ENCODE peak calls at places on chromosomes 1 and 21, in six cellular contexts. P, Z, F, E, S and D are unnamed samples.

GRCh38 chr21:38796426-38796825 is 9.3 kb upstream of the ETS2 start:
- DNase-seq in P (no peak), Z (no peak), F (no peak), E (no peak), S (no peak), D (no peak)

GRCh38 chr21:44391345-44392091 is 38.1 kb downstream of the TRPM2 start:
- DNase-seq in P (peak), Z (no peak), F (no peak), E (no peak), S (peak), D (no peak)

GRCh38 chr1:25619101-25619890 is 2.7 kb downstream of the MAN1C1 start:
- DNase-seq in P (peak), Z (peak), F (no peak), E (no peak), S (peak), D (peak)

GRCh38 chr1:100708476-100709062 is 11.0 kb upstream of the VCAM1 start:
- DNase-seq in P (no peak), Z (no peak), F (no peak), E (no peak), S (no peak), D (no peak)

GRCh38 chr1:32808580-32808979 is 8.6 kb downstream of the YARS1 start:
- DNase-seq in P (no peak), Z (no peak), F (no peak), E (no peak), S (no peak), D (no peak)

GRCh38 chr1:206457408-206457807 is 12.9 kb upstream of the IKBKE start:
- DNase-seq in P (no peak), Z (no peak), F (no peak), E (no peak), S (no peak), D (no peak)

GRCh38 chr1:156809711-156810366 is 6.8 kb downstream of the SH2D2A start:
- DNase-seq in P (no peak), Z (no peak), F (no peak), E (no peak), S (no peak), D (no peak)

GRCh38 chr1:207078578-207079132 is 10.0 kb upstream of the C4BPB start:
- DNase-seq in P (no peak), Z (no peak), F (no peak), E (no peak), S (no peak), D (no peak)

GRCh38 chr1:2073382-2074230 is 23.4 kb downstream of the PRKCZ start:
- DNase-seq in P (no peak), Z (no peak), F (no peak), E (no peak), S (no peak), D (peak)

GRCh38 chr1:214446772-214447556 is 104.4 kb downstream of the PTPN14 start:
- DNase-seq in P (no peak), Z (no peak), F (no peak), E (no peak), S (no peak), D (no peak)

GRCh38 chr1:29519733-29520132 is 283.4 kb downstream of the PTPRU start:
- DNase-seq in P (no peak), Z (no peak), F (no peak), E (no peak), S (no peak), D (no peak)

GRCh38 chr1:161198206-161198876 is 513 bp downstream of the ADAMTS4 start:
- DNase-seq in P (peak), Z (no peak), F (no peak), E (no peak), S (peak), D (peak)

GRCh38 chr1:172903581-172904220 is 147.0 kb downstream of the TNFSF18 start:
- DNase-seq in P (no peak), Z (no peak), F (no peak), E (no peak), S (no peak), D (no peak)

GRCh38 chr1:10399487-10399917 is 638 bp downstream of the PGD start:
- DNase-seq in P (no peak), Z (no peak), F (no peak), E (no peak), S (no peak), D (peak)

GRCh38 chr1:151255381-151255780 is 847 bp downstream of the PSMD4 start:
- DNase-seq in P (no peak), Z (no peak), F (no peak), E (no peak), S (no peak), D (no peak)

GRCh38 chr1:55334797-55335196 is 119.6 kb upstream of the USP24 start:
- DNase-seq in P (no peak), Z (no peak), F (no peak), E (no peak), S (no peak), D (no peak)

GRCh38 chr1:207801819-207802218 is 50.0 kb downstream of the CD46 start:
- DNase-seq in P (no peak), Z (no peak), F (no peak), E (no peak), S (no peak), D (no peak)